ENCODE peak calls at places on chromosomes 5 and 9, in seven cellular contexts. C is stomach, H is ovary, J is DND-41, V is uterus, U is A673, D is fibroblast of lung. W is an unnamed sample.

GRCh38 chr5:150636391-150637244 is 3.8 kb upstream of the SYNPO start:
- DNase-seq in D (peak; percentile 58), V (peak; percentile 80), H (peak; percentile 75), C (peak; percentile 86), U (peak; percentile 69), J (no peak), W (peak; percentile 73)

GRCh38 chr5:127312131-127312530 is 21.5 kb downstream of the MEGF10 start:
- DNase-seq in H (no peak), D (no peak), U (no peak), J (no peak), V (no peak), C (no peak), W (peak; percentile 71)

GRCh38 chr5:177310757-177311173 is 933 bp downstream of the MXD3 start:
- DNase-seq in D (no peak), V (no peak), J (peak; percentile 78), C (no peak), U (peak; percentile 45), H (no peak), W (peak; percentile 48)

GRCh38 chr9:137256839-137257238 is 1.7 kb downstream of the NELFB start:
- DNase-seq in J (no peak), D (no peak), V (no peak), C (no peak), U (no peak), H (no peak), W (no peak)

GRCh38 chr9:27664136-27664819 is 91.0 kb upstream of the C9orf72 start:
- DNase-seq in U (no peak), J (no peak), D (no peak), C (no peak), V (peak; percentile 36), H (no peak), W (peak; percentile 39)

GRCh38 chr5:157519579-157520253 is 55.9 kb downstream of the ADAM19 start:
- DNase-seq in V (no peak), C (no peak), D (no peak), H (no peak), U (no peak), J (no peak), W (no peak)

GRCh38 chr9:17926246-17926645 is 347.4 kb downstream of the SH3GL2 start:
- DNase-seq in H (no peak), J (no peak), V (no peak), D (no peak), U (no peak), C (no peak), W (no peak)

GRCh38 chr5:14386882-14387575 is 194.6 kb upstream of the OTULINL start:
- DNase-seq in D (no peak), U (no peak), H (no peak), C (no peak), J (no peak), V (no peak), W (no peak)

GRCh38 chr9:76713371-76713770 is 50.9 kb upstream of the PCA3 start:
- DNase-seq in V (no peak), J (no peak), D (no peak), U (no peak), C (no peak), H (no peak), W (no peak)

GRCh38 chr5:78979899-78980298 is 5.2 kb downstream of the ARSB start:
- DNase-seq in C (no peak), J (no peak), D (no peak), H (no peak), U (no peak), V (no peak), W (no peak)

GRCh38 chr9:102631559-102631958 is 363.6 kb upstream of the CYLC2 start:
- DNase-seq in C (no peak), J (no peak), D (no peak), V (no peak), U (peak; percentile 15), H (no peak), W (no peak)

GRCh38 chr9:129612815-129613519 is 7.9 kb downstream of the C9orf50 start:
- DNase-seq in J (no peak), U (no peak), H (no peak), V (no peak), D (no peak), C (no peak), W (peak; percentile 53)

GRCh38 chr5:133391349-133392136 is 220.8 kb downstream of the FSTL4 start:
- DNase-seq in H (no peak), D (no peak), J (no peak), U (no peak), V (no peak), C (no peak), W (no peak)

GRCh38 chr5:95846554-95847260 is 24.2 kb upstream of the GLRX start:
- DNase-seq in C (peak; percentile 87), U (peak; percentile 78), V (peak; percentile 71), J (peak; percentile 72), H (peak; percentile 81), D (peak; percentile 85), W (no peak)

GRCh38 chr9:2355594-2355993 is 266.0 kb upstream of the VLDLR start:
- DNase-seq in J (no peak), H (peak; percentile 67), V (no peak), U (no peak), D (no peak), C (no peak), W (no peak)

GRCh38 chr5:179619776-179620175 is 3.7 kb downstream of the HNRNPH1 start:
- DNase-seq in J (no peak), C (no peak), U (no peak), V (no peak), D (no peak), H (no peak), W (no peak)

GRCh38 chr5:135596364-135596763 is 17.6 kb upstream of the CXCL14 start:
- DNase-seq in H (no peak), D (no peak), C (no peak), J (no peak), U (no peak), V (no peak), W (no peak)
- H3K4me3 ChIP-seq in H (no peak overlapping the region), D (no peak overlapping the region), C (no peak overlapping the region), J (no peak overlapping the region), U (no peak overlapping the region), V (no peak overlapping the region), W (no peak overlapping the region)

DNA sequence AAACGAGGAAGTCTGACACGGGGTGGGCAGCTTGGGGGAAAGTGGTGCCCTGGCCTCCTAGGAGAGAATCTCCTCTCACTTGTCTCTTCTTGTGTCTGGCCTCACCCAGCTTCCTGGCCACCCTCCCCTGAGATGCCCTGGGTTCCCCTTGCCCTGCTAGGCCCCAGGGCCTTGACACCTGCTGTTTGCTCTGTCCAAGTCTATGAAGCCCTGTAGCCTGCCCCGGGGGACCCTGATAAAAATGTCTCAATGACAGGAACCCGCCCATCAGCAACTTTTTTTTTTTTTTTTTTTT is 35.0 kb upstream of the SUSD3 start:
- DNase-seq in V (no peak), C (no peak), D (no peak), U (no peak), J (no peak), H (no peak), W (no peak)
- H3K4me1 ChIP-seq in V (no peaks in the 10 kb centered on the region), C (no peaks in the 10 kb centered on the region), D (no peaks in the 10 kb centered on the region), U (peaks cover 10% of the 10 kb centered on the region), J (peaks cover 44% of the 10 kb centered on the region), H (no peaks in the 10 kb centered on the region), W (no peaks in the 10 kb centered on the region)

DNA sequence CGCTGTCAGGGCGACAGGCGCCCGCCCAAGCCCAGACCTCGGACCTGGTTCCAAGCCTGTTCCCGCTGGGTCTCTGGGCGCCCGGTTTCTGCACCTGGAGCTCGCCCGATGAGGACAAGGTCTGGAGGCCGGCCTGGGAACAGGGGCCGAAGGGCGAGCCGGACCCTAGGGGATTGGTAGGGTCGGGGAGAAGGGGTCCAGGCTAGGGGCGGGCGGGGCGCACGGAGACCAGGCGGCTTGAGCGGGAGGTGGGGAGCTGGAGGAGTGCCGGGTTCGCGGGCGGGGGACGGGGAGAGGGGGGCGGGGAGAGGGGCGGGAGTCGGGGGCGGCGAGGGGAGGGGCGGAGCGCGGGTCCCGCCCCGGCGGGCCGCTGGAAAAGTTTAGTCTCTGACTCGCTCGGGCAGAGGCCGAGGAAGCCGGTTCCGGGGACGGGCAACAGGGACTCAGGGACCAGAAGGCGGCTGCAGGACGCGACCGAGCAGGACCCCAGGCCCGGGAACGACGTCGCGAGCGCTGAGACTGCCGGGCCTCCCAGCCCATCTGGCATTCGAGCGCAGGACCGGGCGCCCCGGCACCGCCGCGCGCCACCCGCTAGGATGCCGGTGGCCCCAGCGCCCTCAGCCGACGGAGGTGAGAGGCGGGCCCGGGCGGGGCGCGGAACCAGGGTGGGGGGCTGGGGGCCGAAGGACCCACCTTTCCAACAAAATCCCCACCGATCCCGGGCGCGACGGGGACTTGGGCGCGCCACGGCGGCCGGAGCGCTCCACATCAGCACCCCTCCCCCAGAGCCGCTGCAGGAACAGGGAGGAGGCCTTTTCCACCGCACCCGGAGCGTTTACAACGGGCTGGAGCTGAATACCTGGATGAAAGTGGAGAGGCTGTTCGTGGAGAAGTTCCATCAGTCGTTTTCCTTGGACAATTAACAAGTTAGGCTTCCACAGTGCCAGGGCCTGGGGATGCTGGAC is at the start of gene S1PR3:
- DNase-seq in U (peak; percentile 60), D (peak; percentile 60), H (peak; percentile 39), V (peak; percentile 70), J (no peak), C (peak; percentile 64), W (peak; percentile 18)
- TF ChIP-seq CTCF in U (no peak), D (no peak), H (no peak), V (no peak), J (no peak), C (no peak), W (no peak)

GRCh38 chr5:88694087-88694703 is 188.8 kb downstream of the MEF2C start:
- DNase-seq in V (no peak), C (no peak), H (no peak), J (no peak), U (no peak), D (no peak), W (no peak)

GRCh38 chr5:88689662-88690351 is 193.2 kb downstream of the MEF2C start:
- DNase-seq in C (no peak), U (no peak), J (no peak), H (no peak), D (no peak), V (no peak), W (no peak)

GRCh38 chr5:88692979-88693932 is 189.7 kb downstream of the MEF2C start:
- DNase-seq in D (no peak), J (no peak), V (no peak), U (no peak), C (no peak), H (no peak), W (no peak)

GRCh38 chr5:88690619-88691560 is 192.1 kb downstream of the MEF2C start:
- DNase-seq in H (peak; percentile 65), D (peak; percentile 66), V (peak; percentile 51), J (peak; percentile 9), U (peak; percentile 75), C (peak; percentile 76), W (peak; percentile 74)

DNA sequence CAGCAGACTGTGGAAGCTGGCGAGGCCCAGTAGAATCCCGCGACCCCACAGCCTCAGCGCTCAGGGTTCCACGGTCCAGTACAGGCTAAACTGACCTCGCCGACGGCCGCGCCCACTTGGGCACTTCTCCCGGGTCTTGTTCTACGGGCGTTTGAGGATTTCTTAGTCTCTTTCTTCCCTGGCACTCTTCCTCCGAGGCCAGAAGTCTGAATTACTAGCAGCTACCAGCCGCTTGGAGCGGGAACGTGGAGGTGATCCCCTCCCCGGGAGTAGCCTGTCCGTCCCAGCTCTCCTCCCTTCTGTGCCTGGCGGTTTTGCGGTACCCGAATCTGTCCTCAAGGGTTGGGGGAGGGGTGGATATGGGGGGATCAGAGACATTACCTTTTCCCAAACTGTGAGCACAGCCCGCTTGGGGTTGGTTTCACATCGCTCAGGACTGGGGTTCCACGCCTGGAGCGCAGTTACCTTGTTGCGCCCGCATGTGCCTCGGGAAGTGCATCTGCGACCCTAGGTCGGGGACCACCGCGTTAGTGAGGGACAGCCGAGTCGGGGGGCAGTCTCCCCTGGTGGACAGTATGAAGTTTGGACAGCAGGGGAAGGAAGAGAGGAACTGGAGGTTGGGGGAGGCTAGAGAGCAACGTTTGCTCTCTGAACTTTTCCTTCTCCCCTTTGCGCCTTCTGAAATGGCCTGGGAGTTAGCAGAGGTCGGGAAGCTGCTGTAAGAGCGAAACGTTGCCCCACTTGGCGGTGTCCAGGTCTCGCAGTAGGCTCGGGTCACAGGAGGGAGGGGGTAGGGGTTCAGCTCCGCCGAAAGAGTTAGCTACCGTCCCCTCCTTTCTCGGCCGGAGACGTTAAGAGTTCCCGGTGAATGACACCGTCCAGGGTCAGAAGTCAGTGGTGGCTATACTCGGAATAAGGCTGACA is 190.8 kb downstream of the MEF2C start:
- DNase-seq in J (no peak), D (no peak), H (no peak), V (no peak), U (no peak), C (no peak), W (no peak)
- H3K4me3 ChIP-seq in J (no peak overlapping the region), D (peak overlapping the region; percentile 34), H (no peak overlapping the region), V (no peak overlapping the region), U (peak overlapping the region; percentile 25), C (peak overlapping the region; percentile 3), W (no peak overlapping the region)